ENCODE peak calls at places on chromosomes 5 and 9, in four cellular contexts. One of them, this sample, is unnamed.

GRCh38 chr5:82717734-82718133 is 359.5 kb downstream of the TMEM167A start:
- DNase-seq in A549: no peak
- DNase-seq in GM23248: no peak
- DNase-seq in ecto neural progenitor cell: no peak
- DNase-seq in this sample: no peak

GRCh38 chr9:112624711-112625707 is 92.9 kb downstream of the INIP start:
- DNase-seq in A549: no peak
- DNase-seq in GM23248: peak; percentile 13
- DNase-seq in ecto neural progenitor cell: no peak
- DNase-seq in this sample: no peak

GRCh38 chr5:149667827-149668122 is 62.3 kb upstream of the PPARGC1B start:
- DNase-seq in GM23248: no peak
- DNase-seq in A549: no peak
- DNase-seq in ecto neural progenitor cell: no peak
- DNase-seq in this sample: no peak

GRCh38 chr5:32690153-32690552 is 21.0 kb upstream of the NPR3 start:
- DNase-seq in ecto neural progenitor cell: no peak
- DNase-seq in GM23248: peak; percentile 40
- DNase-seq in A549: no peak
- DNase-seq in this sample: no peak

GRCh38 chr5:160310910-160311295 is 1.5 kb downstream of the CCNJL start:
- DNase-seq in GM23248: no peak
- DNase-seq in A549: no peak
- DNase-seq in ecto neural progenitor cell: no peak
- DNase-seq in this sample: no peak

GRCh38 chr9:76198336-76198735 is 195.9 kb downstream of the RFK start:
- DNase-seq in A549: no peak
- DNase-seq in ecto neural progenitor cell: no peak
- DNase-seq in GM23248: peak; percentile 54
- DNase-seq in this sample: no peak

GRCh38 chr5:82494942-82495341 is 216.8 kb upstream of the RPS23 start:
- DNase-seq in GM23248: peak; percentile 33
- DNase-seq in A549: no peak
- DNase-seq in ecto neural progenitor cell: no peak
- DNase-seq in this sample: no peak

GRCh38 chr5:113806250-113806649 is 292.8 kb downstream of the YTHDC2 start:
- DNase-seq in GM23248: peak; percentile 68
- DNase-seq in A549: no peak
- DNase-seq in ecto neural progenitor cell: no peak
- DNase-seq in this sample: no peak

GRCh38 chr5:162067138-162067537 is 435 bp upstream of the GABRG2 start:
- DNase-seq in ecto neural progenitor cell: no peak
- DNase-seq in A549: no peak
- DNase-seq in GM23248: no peak
- DNase-seq in this sample: no peak

GRCh38 chr9:12846035-12846434 is 71.2 kb downstream of the LURAP1L start:
- DNase-seq in ecto neural progenitor cell: no peak
- DNase-seq in A549: no peak
- DNase-seq in GM23248: peak; percentile 82
- DNase-seq in this sample: no peak

GRCh38 chr5:89374144-89374784 is 491.3 kb upstream of the MEF2C start:
- DNase-seq in GM23248: no peak
- DNase-seq in A549: no peak
- DNase-seq in ecto neural progenitor cell: no peak
- DNase-seq in this sample: no peak

GRCh38 chr5:109987970-109988369 is 298.2 kb downstream of the MAN2A1 start:
- DNase-seq in GM23248: no peak
- DNase-seq in A549: no peak
- DNase-seq in ecto neural progenitor cell: no peak
- DNase-seq in this sample: no peak